ENCODE peak calls at places on chromosome 2, in eight cellular contexts. One of them, this sample, is unnamed.

GRCh38 chr2:217515615-217516309 is 487.0 kb downstream of the TNS1 start:
- DNase-seq in mesendoderm: no peak
- DNase-seq in body of pancreas: no peak
- DNase-seq in sigmoid colon: no peak
- DNase-seq in IMR-90: no peak
- DNase-seq in transverse colon: no peak
- DNase-seq in neural progenitor cell: no peak
- DNase-seq in osteoblast: no peak
- DNase-seq in this sample: no peak

GRCh38 chr2:230589497-230590015 is 123.1 kb upstream of the CAB39 start:
- DNase-seq in mesendoderm: no peak
- DNase-seq in body of pancreas: no peak
- DNase-seq in sigmoid colon: no peak
- DNase-seq in IMR-90: no peak
- DNase-seq in transverse colon: peak; percentile 27
- DNase-seq in neural progenitor cell: no peak
- DNase-seq in osteoblast: no peak
- DNase-seq in this sample: no peak

GRCh38 chr2:216350214-216350789 is 22.0 kb downstream of the MARCHF4 start:
- DNase-seq in mesendoderm: no peak
- DNase-seq in body of pancreas: no peak
- DNase-seq in sigmoid colon: no peak
- DNase-seq in IMR-90: peak; percentile 81
- DNase-seq in transverse colon: no peak
- DNase-seq in neural progenitor cell: no peak
- DNase-seq in osteoblast: no peak
- DNase-seq in this sample: no peak

GRCh38 chr2:88857274-88857741 is 165.8 kb downstream of the RPIA start:
- DNase-seq in mesendoderm: no peak
- DNase-seq in body of pancreas: no peak
- DNase-seq in sigmoid colon: no peak
- DNase-seq in IMR-90: no peak
- DNase-seq in transverse colon: peak; percentile 66
- DNase-seq in neural progenitor cell: no peak
- DNase-seq in osteoblast: no peak
- DNase-seq in this sample: no peak

GRCh38 chr2:11482473-11483031 is 16.6 kb upstream of the E2F6 start:
- DNase-seq in mesendoderm: peak; percentile 91
- DNase-seq in body of pancreas: no peak
- DNase-seq in sigmoid colon: no peak
- DNase-seq in IMR-90: no peak
- DNase-seq in transverse colon: no peak
- DNase-seq in neural progenitor cell: peak; percentile 96
- DNase-seq in osteoblast: peak; percentile 85
- DNase-seq in this sample: no peak

GRCh38 chr2:133477614-133477990 is 90.7 kb downstream of the NCKAP5 start:
- DNase-seq in mesendoderm: no peak
- DNase-seq in body of pancreas: no peak
- DNase-seq in sigmoid colon: no peak
- DNase-seq in IMR-90: peak; percentile 83
- DNase-seq in transverse colon: no peak
- DNase-seq in neural progenitor cell: no peak
- DNase-seq in osteoblast: no peak
- DNase-seq in this sample: no peak

GRCh38 chr2:27582695-27583389 is at the start of gene ZNF512:
- DNase-seq in mesendoderm: peak; percentile 97
- DNase-seq in body of pancreas: peak; percentile 82
- DNase-seq in sigmoid colon: peak; percentile 98
- DNase-seq in IMR-90: peak; percentile 91
- DNase-seq in transverse colon: peak; percentile 88
- DNase-seq in neural progenitor cell: peak; percentile 96
- DNase-seq in osteoblast: peak; percentile 93
- DNase-seq in this sample: peak; percentile 97

GRCh38 chr2:165898381-165898780 is 55.2 kb downstream of the TTC21B start:
- DNase-seq in mesendoderm: no peak
- DNase-seq in body of pancreas: no peak
- DNase-seq in sigmoid colon: no peak
- DNase-seq in IMR-90: peak; percentile 28
- DNase-seq in transverse colon: no peak
- DNase-seq in neural progenitor cell: no peak
- DNase-seq in osteoblast: no peak
- DNase-seq in this sample: no peak

GRCh38 chr2:219314804-219315468 is 5.7 kb upstream of the PTPRN start:
- DNase-seq in mesendoderm: no peak
- DNase-seq in body of pancreas: no peak
- DNase-seq in sigmoid colon: no peak
- DNase-seq in IMR-90: peak; percentile 20
- DNase-seq in transverse colon: no peak
- DNase-seq in neural progenitor cell: no peak
- DNase-seq in osteoblast: no peak
- DNase-seq in this sample: no peak

GRCh38 chr2:223692227-223692947 is 90.2 kb upstream of the SCG2 start:
- DNase-seq in mesendoderm: peak; percentile 71
- DNase-seq in body of pancreas: peak; percentile 31
- DNase-seq in sigmoid colon: no peak
- DNase-seq in IMR-90: peak; percentile 67
- DNase-seq in transverse colon: peak; percentile 10
- DNase-seq in neural progenitor cell: peak; percentile 69
- DNase-seq in osteoblast: peak; percentile 50
- DNase-seq in this sample: no peak

GRCh38 chr2:23286765-23287155 is 98.2 kb upstream of the KLHL29 start:
- DNase-seq in mesendoderm: peak; percentile 51
- DNase-seq in body of pancreas: no peak
- DNase-seq in sigmoid colon: peak; percentile 86
- DNase-seq in IMR-90: peak; percentile 66
- DNase-seq in transverse colon: peak; percentile 26
- DNase-seq in neural progenitor cell: no peak
- DNase-seq in osteoblast: peak; percentile 67
- DNase-seq in this sample: no peak

GRCh38 chr2:16386000-16386399 is 279.6 kb downstream of the CYRIA start:
- DNase-seq in mesendoderm: no peak
- DNase-seq in body of pancreas: no peak
- DNase-seq in sigmoid colon: no peak
- DNase-seq in IMR-90: no peak
- DNase-seq in transverse colon: no peak
- DNase-seq in neural progenitor cell: no peak
- DNase-seq in osteoblast: no peak
- DNase-seq in this sample: no peak

GRCh38 chr2:190023860-190024259 is 38.7 kb downstream of the MSTN start:
- DNase-seq in mesendoderm: peak; percentile 69
- DNase-seq in body of pancreas: no peak
- DNase-seq in sigmoid colon: no peak
- DNase-seq in IMR-90: peak; percentile 49
- DNase-seq in transverse colon: no peak
- DNase-seq in neural progenitor cell: peak; percentile 69
- DNase-seq in osteoblast: no peak
- DNase-seq in this sample: no peak

GRCh38 chr2:71560286-71561011 is 107.1 kb downstream of the DYSF start:
- DNase-seq in mesendoderm: no peak
- DNase-seq in body of pancreas: no peak
- DNase-seq in sigmoid colon: no peak
- DNase-seq in IMR-90: no peak
- DNase-seq in transverse colon: no peak
- DNase-seq in neural progenitor cell: no peak
- DNase-seq in osteoblast: peak; percentile 36
- DNase-seq in this sample: no peak

GRCh38 chr2:2828774-2829368 is 497.8 kb upstream of the MYT1L start:
- DNase-seq in mesendoderm: no peak
- DNase-seq in body of pancreas: no peak
- DNase-seq in sigmoid colon: no peak
- DNase-seq in IMR-90: no peak
- DNase-seq in transverse colon: no peak
- DNase-seq in neural progenitor cell: no peak
- DNase-seq in osteoblast: no peak
- DNase-seq in this sample: peak; percentile 56

GRCh38 chr2:33366473-33366872 is 110.0 kb upstream of the RASGRP3 start:
- DNase-seq in mesendoderm: peak; percentile 22
- DNase-seq in body of pancreas: peak; percentile 38
- DNase-seq in sigmoid colon: peak; percentile 72
- DNase-seq in IMR-90: no peak
- DNase-seq in transverse colon: no peak
- DNase-seq in neural progenitor cell: no peak
- DNase-seq in osteoblast: no peak
- DNase-seq in this sample: no peak

GRCh38 chr2:144330951-144331651 is 188.8 kb downstream of the ZEB2 start:
- DNase-seq in mesendoderm: peak; percentile 46
- DNase-seq in body of pancreas: no peak
- DNase-seq in sigmoid colon: no peak
- DNase-seq in IMR-90: peak; percentile 18
- DNase-seq in transverse colon: no peak
- DNase-seq in neural progenitor cell: no peak
- DNase-seq in osteoblast: peak; percentile 35
- DNase-seq in this sample: no peak

GRCh38 chr2:205053827-205054410 is 508.6 kb downstream of the PARD3B start:
- DNase-seq in mesendoderm: no peak
- DNase-seq in body of pancreas: no peak
- DNase-seq in sigmoid colon: no peak
- DNase-seq in IMR-90: peak; percentile 52
- DNase-seq in transverse colon: no peak
- DNase-seq in neural progenitor cell: no peak
- DNase-seq in osteoblast: no peak
- DNase-seq in this sample: no peak

GRCh38 chr2:205292665-205293295 is 389.5 kb upstream of the NRP2 start:
- DNase-seq in mesendoderm: no peak
- DNase-seq in body of pancreas: no peak
- DNase-seq in sigmoid colon: no peak
- DNase-seq in IMR-90: no peak
- DNase-seq in transverse colon: no peak
- DNase-seq in neural progenitor cell: no peak
- DNase-seq in osteoblast: no peak
- DNase-seq in this sample: no peak

GRCh38 chr2:195813401-195813800 is 156.4 kb downstream of the SLC39A10 start:
- DNase-seq in mesendoderm: peak; percentile 61
- DNase-seq in body of pancreas: no peak
- DNase-seq in sigmoid colon: no peak
- DNase-seq in IMR-90: peak; percentile 51
- DNase-seq in transverse colon: no peak
- DNase-seq in neural progenitor cell: no peak
- DNase-seq in osteoblast: no peak
- DNase-seq in this sample: no peak

GRCh38 chr2:223860809-223861738 is 23.7 kb upstream of the AP1S3 start:
- DNase-seq in mesendoderm: no peak
- DNase-seq in body of pancreas: peak; percentile 63
- DNase-seq in sigmoid colon: no peak
- DNase-seq in IMR-90: peak; percentile 77
- DNase-seq in transverse colon: peak; percentile 65
- DNase-seq in neural progenitor cell: no peak
- DNase-seq in osteoblast: no peak
- DNase-seq in this sample: no peak

GRCh38 chr2:119387381-119388129 is 20.8 kb downstream of the DBI start:
- DNase-seq in mesendoderm: peak; percentile 39
- DNase-seq in body of pancreas: peak; percentile 71
- DNase-seq in sigmoid colon: peak; percentile 74
- DNase-seq in IMR-90: peak; percentile 20
- DNase-seq in transverse colon: peak; percentile 55
- DNase-seq in neural progenitor cell: no peak
- DNase-seq in osteoblast: peak; percentile 90
- DNase-seq in this sample: no peak

GRCh38 chr2:110134025-110134424 is 18.4 kb upstream of the MALL start:
- DNase-seq in mesendoderm: no peak
- DNase-seq in body of pancreas: no peak
- DNase-seq in sigmoid colon: no peak
- DNase-seq in IMR-90: no peak
- DNase-seq in transverse colon: no peak
- DNase-seq in neural progenitor cell: no peak
- DNase-seq in osteoblast: no peak
- DNase-seq in this sample: no peak

GRCh38 chr2:240457223-240458043 is 22.0 kb downstream of the GPC1 start:
- DNase-seq in mesendoderm: peak; percentile 94
- DNase-seq in body of pancreas: no peak
- DNase-seq in sigmoid colon: peak; percentile 42
- DNase-seq in IMR-90: no peak
- DNase-seq in transverse colon: no peak
- DNase-seq in neural progenitor cell: peak; percentile 56
- DNase-seq in osteoblast: peak; percentile 89
- DNase-seq in this sample: no peak

GRCh38 chr2:20288941-20289340 is 61.7 kb downstream of the PUM2 start:
- DNase-seq in mesendoderm: no peak
- DNase-seq in body of pancreas: no peak
- DNase-seq in sigmoid colon: no peak
- DNase-seq in IMR-90: no peak
- DNase-seq in transverse colon: no peak
- DNase-seq in neural progenitor cell: no peak
- DNase-seq in osteoblast: no peak
- DNase-seq in this sample: no peak

GRCh38 chr2:10048501-10049171 is 5.3 kb downstream of the KLF11 start:
- DNase-seq in mesendoderm: peak; percentile 43
- DNase-seq in body of pancreas: no peak
- DNase-seq in sigmoid colon: no peak
- DNase-seq in IMR-90: peak; percentile 62
- DNase-seq in transverse colon: no peak
- DNase-seq in neural progenitor cell: peak; percentile 67
- DNase-seq in osteoblast: peak; percentile 94
- DNase-seq in this sample: peak; percentile 72
- H3K4me1 ChIP-seq in mesendoderm: no peaks in the 10 kb centered on the region
- H3K4me1 ChIP-seq in body of pancreas: peaks cover 77% of the 10 kb centered on the region
- H3K4me1 ChIP-seq in sigmoid colon: peaks cover 67% of the 10 kb centered on the region
- H3K4me1 ChIP-seq in IMR-90: peaks cover 1% of the 10 kb centered on the region
- H3K4me1 ChIP-seq in transverse colon: peaks cover 39% of the 10 kb centered on the region
- H3K4me1 ChIP-seq in neural progenitor cell: no peaks in the 10 kb centered on the region
- H3K4me1 ChIP-seq in osteoblast: no peaks in the 10 kb centered on the region
- H3K4me1 ChIP-seq in this sample: peaks cover 81% of the 10 kb centered on the region

GRCh38 chr2:233384017-233384416 is 29.7 kb downstream of the DGKD start:
- DNase-seq in mesendoderm: peak; percentile 43
- DNase-seq in body of pancreas: no peak
- DNase-seq in sigmoid colon: no peak
- DNase-seq in IMR-90: no peak
- DNase-seq in transverse colon: no peak
- DNase-seq in neural progenitor cell: no peak
- DNase-seq in osteoblast: no peak
- DNase-seq in this sample: no peak
- H3K4me1 ChIP-seq in mesendoderm: no peaks in the 10 kb centered on the region
- H3K4me1 ChIP-seq in body of pancreas: peaks cover 19% of the 10 kb centered on the region
- H3K4me1 ChIP-seq in sigmoid colon: peaks cover 51% of the 10 kb centered on the region
- H3K4me1 ChIP-seq in IMR-90: peaks cover 24% of the 10 kb centered on the region
- H3K4me1 ChIP-seq in transverse colon: peaks cover 22% of the 10 kb centered on the region
- H3K4me1 ChIP-seq in neural progenitor cell: peaks cover 26% of the 10 kb centered on the region
- H3K4me1 ChIP-seq in osteoblast: peaks cover 21% of the 10 kb centered on the region
- H3K4me1 ChIP-seq in this sample: peaks cover 35% of the 10 kb centered on the region

DNA sequence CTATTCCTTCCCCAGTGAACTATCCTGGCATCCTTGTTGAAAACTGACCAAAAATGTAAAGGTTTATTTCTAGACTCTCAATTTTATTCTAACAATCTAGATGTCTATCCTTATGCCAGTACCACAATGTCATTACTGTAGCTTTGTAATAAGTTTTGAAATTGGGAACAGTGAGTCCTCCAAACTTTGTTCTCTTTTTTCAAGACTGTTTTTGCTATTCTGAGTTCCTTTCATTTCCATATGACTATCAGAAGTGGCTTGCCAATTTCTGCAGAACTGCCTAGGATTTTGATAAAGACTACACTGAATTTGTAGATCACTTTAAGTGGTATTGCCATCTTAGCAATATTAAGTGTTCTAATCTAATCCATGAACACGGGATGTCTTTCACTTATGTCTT is 9.7 kb downstream of the STARD7 start:
- DNase-seq in mesendoderm: no peak
- DNase-seq in body of pancreas: no peak
- DNase-seq in sigmoid colon: no peak
- DNase-seq in IMR-90: no peak
- DNase-seq in transverse colon: no peak
- DNase-seq in neural progenitor cell: no peak
- DNase-seq in osteoblast: no peak
- DNase-seq in this sample: no peak
- H3K4me1 ChIP-seq in mesendoderm: no peaks in the 10 kb centered on the region
- H3K4me1 ChIP-seq in body of pancreas: peaks cover 55% of the 10 kb centered on the region
- H3K4me1 ChIP-seq in sigmoid colon: peaks cover 58% of the 10 kb centered on the region
- H3K4me1 ChIP-seq in IMR-90: peaks cover 14% of the 10 kb centered on the region
- H3K4me1 ChIP-seq in transverse colon: peaks cover 33% of the 10 kb centered on the region
- H3K4me1 ChIP-seq in neural progenitor cell: peaks cover 12% of the 10 kb centered on the region
- H3K4me1 ChIP-seq in osteoblast: peaks cover 45% of the 10 kb centered on the region
- H3K4me1 ChIP-seq in this sample: peaks cover 78% of the 10 kb centered on the region

GRCh38 chr2:8544786-8545631 is 136.8 kb upstream of the ID2 start:
- DNase-seq in mesendoderm: no peak
- DNase-seq in body of pancreas: no peak
- DNase-seq in sigmoid colon: peak; percentile 89
- DNase-seq in IMR-90: peak; percentile 93
- DNase-seq in transverse colon: peak; percentile 73
- DNase-seq in neural progenitor cell: peak; percentile 56
- DNase-seq in osteoblast: peak; percentile 98
- DNase-seq in this sample: peak; percentile 93
- H3K4me1 ChIP-seq in mesendoderm: no peaks in the 10 kb centered on the region
- H3K4me1 ChIP-seq in body of pancreas: peaks cover 6% of the 10 kb centered on the region
- H3K4me1 ChIP-seq in sigmoid colon: peaks cover 9% of the 10 kb centered on the region
- H3K4me1 ChIP-seq in IMR-90: peaks cover 16% of the 10 kb centered on the region
- H3K4me1 ChIP-seq in transverse colon: peaks cover 15% of the 10 kb centered on the region
- H3K4me1 ChIP-seq in neural progenitor cell: no peaks in the 10 kb centered on the region
- H3K4me1 ChIP-seq in osteoblast: peaks cover 16% of the 10 kb centered on the region
- H3K4me1 ChIP-seq in this sample: peaks cover 33% of the 10 kb centered on the region

This sample was measured in spleen.